ENCODE peak calls at places on chromosomes 2 and 18, in eight cellular contexts. G, M, I, Y, Q, H, P and T are unnamed samples.

GRCh38 chr2:119366161-119366648 is 429 bp downstream of the C2orf76 start:
- DNase-seq in G (peak; percentile 22), M (peak; percentile 30), I (peak; percentile 73), Y (no peak), Q (no peak), H (no peak), P (no peak), T (peak; percentile 39)

GRCh38 chr2:222655406-222655747 is 515 bp downstream of the FARSB start:
- DNase-seq in G (peak; percentile 9), M (peak; percentile 46), I (peak; percentile 87), Y (no peak), Q (no peak), H (no peak), P (no peak), T (peak; percentile 48)

GRCh38 chr2:24970483-24971299 is 1.1 kb downstream of the DNAJC27 start:
- DNase-seq in G (peak; percentile 12), M (no peak), I (no peak), Y (no peak), Q (peak; percentile 53), H (no peak), P (no peak), T (peak; percentile 47)

GRCh38 chr2:181305151-181306123 is 151.7 kb upstream of the ITGA4 start:
- DNase-seq in G (peak; percentile 70), M (peak; percentile 97), I (peak; percentile 39), Y (no peak), Q (no peak), H (no peak), P (peak; percentile 32), T (peak; percentile 6)

GRCh38 chr2:166593403-166593802 is 99.4 kb upstream of the SCN7A start:
- DNase-seq in G (peak; percentile 86), M (no peak), I (no peak), Y (no peak), Q (no peak), H (no peak), P (no peak), T (no peak)

GRCh38 chr2:105961599-105962146 is 217.0 kb downstream of the NCK2 start:
- DNase-seq in G (no peak), M (no peak), I (peak; percentile 26), Y (no peak), Q (no peak), H (no peak), P (no peak), T (no peak)

GRCh38 chr2:216688731-216689360 is 6.5 kb downstream of the IGFBP5 start:
- DNase-seq in G (no peak), M (no peak), I (no peak), Y (no peak), Q (no peak), H (no peak), P (peak; percentile 73), T (no peak)

GRCh38 chr2:178306351-178307073 is 112.2 kb downstream of the OSBPL6 start:
- DNase-seq in G (peak; percentile 55), M (peak; percentile 76), I (peak; percentile 83), Y (no peak), Q (peak; percentile 7), H (peak; percentile 37), P (no peak), T (peak; percentile 69)

GRCh38 chr2:234304945-234305344 is 191.9 kb downstream of the ARL4C start:
- DNase-seq in G (peak; percentile 18), M (no peak), I (no peak), Y (no peak), Q (peak; percentile 39), H (no peak), P (no peak), T (peak; percentile 38)

GRCh38 chr18:46715062-46715461 is 41.8 kb downstream of the ST8SIA5 start:
- DNase-seq in G (no peak), M (no peak), I (peak; percentile 47), Y (no peak), Q (no peak), H (no peak), P (no peak), T (no peak)

GRCh38 chr18:25672490-25672889 is 320.5 kb upstream of the ZNF521 start:
- DNase-seq in G (no peak), M (no peak), I (no peak), Y (no peak), Q (no peak), H (no peak), P (no peak), T (no peak)

GRCh38 chr2:98356729-98357128 is 10.5 kb downstream of the CNGA3 start:
- DNase-seq in G (no peak), M (no peak), I (peak; percentile 87), Y (no peak), Q (no peak), H (no peak), P (no peak), T (no peak)

GRCh38 chr18:79937103-79937860 is 14.2 kb downstream of the SLC66A2 start:
- DNase-seq in G (no peak), M (no peak), I (no peak), Y (no peak), Q (no peak), H (no peak), P (no peak), T (no peak)

GRCh38 chr2:105924271-105924670 is 179.6 kb downstream of the NCK2 start:
- DNase-seq in G (no peak), M (no peak), I (no peak), Y (no peak), Q (no peak), H (no peak), P (no peak), T (no peak)

GRCh38 chr2:233125455-233126065 is 65.4 kb downstream of the INPP5D start:
- DNase-seq in G (no peak), M (no peak), I (no peak), Y (no peak), Q (no peak), H (no peak), P (no peak), T (no peak)

GRCh38 chr2:113720167-113720566 is 36.3 kb downstream of the SLC35F5 start:
- DNase-seq in G (no peak), M (no peak), I (peak; percentile 53), Y (no peak), Q (peak; percentile 28), H (no peak), P (no peak), T (no peak)

GRCh38 chr2:218710334-218710686 is 325 bp upstream of the TTLL4 start:
- DNase-seq in G (no peak), M (no peak), I (no peak), Y (no peak), Q (no peak), H (no peak), P (no peak), T (no peak)

GRCh38 chr18:74381621-74382350 is 66.1 kb downstream of the C18orf63 start:
- DNase-seq in G (no peak), M (no peak), I (no peak), Y (no peak), Q (no peak), H (no peak), P (no peak), T (no peak)

GRCh38 chr2:171281116-171281515 is 120.4 kb upstream of the TLK1 start:
- DNase-seq in G (no peak), M (no peak), I (peak; percentile 31), Y (no peak), Q (no peak), H (no peak), P (no peak), T (no peak)

GRCh38 chr2:213764849-213765248 is 480.6 kb downstream of the SPAG16 start:
- DNase-seq in G (no peak), M (no peak), I (no peak), Y (no peak), Q (no peak), H (no peak), P (no peak), T (no peak)

GRCh38 chr2:71995067-71995665 is 152.5 kb downstream of the CYP26B1 start:
- DNase-seq in G (peak; percentile 7), M (no peak), I (peak; percentile 51), Y (no peak), Q (peak; percentile 47), H (no peak), P (no peak), T (peak; percentile 7)

GRCh38 chr2:238406998-238407285 is 19.8 kb upstream of the ASB1 start:
- DNase-seq in G (no peak), M (no peak), I (no peak), Y (no peak), Q (no peak), H (no peak), P (no peak), T (no peak)

GRCh38 chr2:9441556-9441955 is 18.1 kb downstream of the CPSF3 start:
- DNase-seq in G (no peak), M (no peak), I (no peak), Y (no peak), Q (no peak), H (no peak), P (no peak), T (no peak)

GRCh38 chr2:38733300-38733971 is 17.7 kb downstream of the SRSF7 start:
- DNase-seq in G (no peak), M (no peak), I (no peak), Y (no peak), Q (no peak), H (peak; percentile 30), P (no peak), T (no peak)

GRCh38 chr2:186690796-186691195 is 3.1 kb upstream of the FAM171B start:
- DNase-seq in G (no peak), M (no peak), I (no peak), Y (no peak), Q (no peak), H (no peak), P (no peak), T (no peak)

GRCh38 chr2:31142106-31142505 is 3.9 kb upstream of the GALNT14 start:
- DNase-seq in G (no peak), M (no peak), I (no peak), Y (no peak), Q (no peak), H (no peak), P (no peak), T (no peak)

GRCh38 chr2:74893332-74893731 is 59.4 kb downstream of the HK2 start:
- DNase-seq in G (peak; percentile 86), M (no peak), I (no peak), Y (no peak), Q (peak; percentile 40), H (no peak), P (no peak), T (no peak)

GRCh38 chr2:42999856-43000241 is 207.5 kb upstream of the HAAO start:
- DNase-seq in G (no peak), M (no peak), I (no peak), Y (no peak), Q (no peak), H (no peak), P (no peak), T (no peak)

GRCh38 chr2:42446503-42447271 is 47.1 kb downstream of the KCNG3 start:
- DNase-seq in G (no peak), M (no peak), I (no peak), Y (no peak), Q (peak; percentile 34), H (no peak), P (no peak), T (no peak)

GRCh38 chr18:71899707-71900483 is 644.2 kb downstream of the CBLN2 start:
- DNase-seq in G (no peak), M (no peak), I (peak; percentile 78), Y (no peak), Q (no peak), H (no peak), P (no peak), T (peak; percentile 34)

GRCh38 chr18:25247725-25248124 is 104.2 kb downstream of the ZNF521 start:
- DNase-seq in G (peak; percentile 29), M (no peak), I (no peak), Y (no peak), Q (no peak), H (no peak), P (no peak), T (no peak)

GRCh38 chr2:178924817-178925216 is 117.6 kb upstream of the TTN start:
- DNase-seq in G (no peak), M (no peak), I (no peak), Y (no peak), Q (peak; percentile 5), H (no peak), P (no peak), T (no peak)

GRCh38 chr2:190755796-190756415 is 107.0 kb downstream of the NAB1 start:
- DNase-seq in G (no peak), M (no peak), I (no peak), Y (no peak), Q (no peak), H (no peak), P (no peak), T (no peak)

GRCh38 chr2:183186296-183186695 is 62.1 kb downstream of the NUP35 start:
- DNase-seq in G (no peak), M (no peak), I (no peak), Y (no peak), Q (no peak), H (no peak), P (no peak), T (no peak)